ENCODE peak calls at places on chromosomes 16 and 17, in seven cellular contexts. S, A, P, Z, F, R and M are unnamed samples.

GRCh38 chr17:2405247-2405926 is 4.5 kb upstream of the MNT start:
- DNase-seq in P (no peak), S (no peak), R (no peak), F (peak), Z (no peak), A (no peak), M (peak)

GRCh38 chr17:80605326-80606066 is 60.9 kb downstream of the RPTOR start:
- DNase-seq in A (no peak), F (peak), R (peak), S (no peak), P (no peak), Z (no peak), M (no peak)

GRCh38 chr17:35432176-35433074 is at the start of gene SLFN12:
- DNase-seq in P (no peak), A (peak), S (no peak), F (peak), R (peak), Z (no peak), M (peak)

GRCh38 chr17:8788998-8789397 is 10.2 kb downstream of the MFSD6L start:
- DNase-seq in A (no peak), S (no peak), F (no peak), P (no peak), Z (no peak), R (no peak), M (no peak)

GRCh38 chr16:31008154-31008950 is 2.1 kb downstream of the STX1B start:
- DNase-seq in P (no peak), S (no peak), R (no peak), Z (no peak), A (no peak), F (peak), M (peak)

GRCh38 chr17:21213491-21214014 is 408 bp downstream of the TMEM11 start:
- DNase-seq in S (no peak), P (no peak), F (no peak), R (peak), Z (no peak), A (no peak), M (no peak)

GRCh38 chr16:23855010-23855409 is 19.2 kb downstream of the PRKCB start:
- DNase-seq in P (no peak), A (no peak), R (no peak), S (no peak), F (no peak), Z (no peak), M (no peak)

GRCh38 chr17:81566461-81567126 is 14.4 kb upstream of the FAAP100 start:
- DNase-seq in P (no peak), A (no peak), F (peak), Z (no peak), R (no peak), S (peak), M (peak)

GRCh38 chr16:85124636-85125346 is 12.5 kb upstream of the CIBAR2 start:
- DNase-seq in F (no peak), P (no peak), S (no peak), R (no peak), Z (no peak), A (no peak), M (no peak)

GRCh38 chr17:59165933-59166342 is 10.4 kb downstream of the PRR11 start:
- DNase-seq in F (no peak), R (peak), Z (peak), P (peak), S (no peak), A (peak), M (peak)

GRCh38 chr16:57755061-57755684 is 19.6 kb downstream of the KATNB1 start:
- DNase-seq in R (no peak), Z (no peak), P (no peak), S (no peak), F (no peak), A (no peak), M (no peak)

GRCh38 chr17:8393470-8394231 is 4.0 kb downstream of the RNF222 start:
- DNase-seq in Z (no peak), P (no peak), R (peak), F (no peak), S (no peak), A (peak), M (no peak)

GRCh38 chr17:72660274-72661092 is 432.0 kb downstream of the SLC39A11 start:
- DNase-seq in Z (no peak), R (no peak), P (no peak), F (no peak), A (no peak), S (no peak), M (no peak)

GRCh38 chr17:78798695-78799559 is 16.9 kb upstream of the CYTH1 start:
- DNase-seq in S (no peak), F (no peak), P (no peak), A (peak), Z (peak), R (peak), M (peak)

GRCh38 chr17:79627766-79628690 is 17.2 kb upstream of the RBFOX3 start:
- DNase-seq in F (no peak), A (no peak), Z (no peak), R (no peak), S (no peak), P (no peak), M (no peak)

GRCh38 chr16:13961099-13961811 is 41.3 kb downstream of the ERCC4 start:
- DNase-seq in A (no peak), S (no peak), Z (no peak), F (no peak), R (no peak), P (no peak), M (no peak)

GRCh38 chr16:8958344-8958808 is 5.3 kb downstream of the USP7 start:
- DNase-seq in P (no peak), F (peak), A (no peak), Z (no peak), S (peak), R (peak), M (peak)

GRCh38 chr17:72876413-72876812 is 216.1 kb downstream of the SLC39A11 start:
- DNase-seq in F (no peak), P (no peak), Z (no peak), A (no peak), S (no peak), R (no peak), M (no peak)

GRCh38 chr17:42720996-42721583 is 23.8 kb downstream of the EZH1 start:
- DNase-seq in R (peak), F (peak), Z (no peak), S (peak), P (no peak), A (no peak), M (peak)

GRCh38 chr17:61809816-61810392 is 53.4 kb downstream of the BRIP1 start:
- DNase-seq in S (peak), R (no peak), A (no peak), F (no peak), Z (no peak), P (no peak), M (peak)

GRCh38 chr17:45143767-45144198 is 4.5 kb upstream of the HEXIM1 start:
- DNase-seq in P (peak), A (no peak), R (no peak), F (no peak), Z (peak), S (no peak), M (peak)

GRCh38 chr16:15990902-15991301 is 41.5 kb downstream of the ABCC1 start:
- DNase-seq in Z (no peak), P (no peak), S (no peak), R (no peak), F (no peak), A (no peak), M (no peak)

GRCh38 chr16:23081675-23082119 is 67.6 kb downstream of the USP31 start:
- DNase-seq in P (no peak), A (no peak), Z (no peak), R (no peak), S (peak), F (no peak), M (peak)

GRCh38 chr17:4950075-4950756 is 703 bp upstream of the ENO3 start:
- DNase-seq in P (no peak), Z (no peak), F (no peak), R (peak), A (peak), S (no peak), M (no peak)

GRCh38 chr16:83300326-83300725 is 507.5 kb upstream of the HSBP1 start:
- DNase-seq in R (no peak), S (peak), F (no peak), P (no peak), A (no peak), Z (no peak), M (no peak)

GRCh38 chr16:2835638-2836493 is 5.8 kb downstream of the ZG16B start:
- DNase-seq in S (no peak), A (no peak), R (no peak), Z (no peak), P (no peak), F (peak), M (peak)